ENCODE peak calls at places on chromosomes 1 and 21, in four cellular contexts. O is tibial artery, J is pancreas, X is body of pancreas. D is an unnamed sample.

GRCh38 chr1:40078512-40079333 is 18.3 kb downstream of the PPT1 start:
- DNase-seq in X (peak), O (no peak), J (peak), D (no peak)

GRCh38 chr1:63920154-63921117 is 146.6 kb downstream of the ROR1 start:
- DNase-seq in X (no peak), O (no peak), J (no peak), D (no peak)

GRCh38 chr1:171142081-171142450 is 43.0 kb upstream of the FMO2 start:
- DNase-seq in O (peak), X (peak), J (no peak), D (peak)

GRCh38 chr21:27688773-27689172 is 721.9 kb upstream of the ADAMTS5 start:
- DNase-seq in O (no peak), X (no peak), J (no peak), D (no peak)

GRCh38 chr1:212635141-212635601 is 26.6 kb downstream of the ATF3 start:
- DNase-seq in O (no peak), J (no peak), X (no peak), D (no peak)

GRCh38 chr1:224615861-224616760 is at the start of gene CNIH3:
- DNase-seq in O (no peak), X (peak), J (peak), D (no peak)

GRCh38 chr21:45866473-45867010 is 115.0 kb upstream of the COL6A1 start:
- DNase-seq in X (no peak), J (no peak), O (no peak), D (no peak)

GRCh38 chr1:157154940-157155514 is 16.8 kb upstream of the ETV3 start:
- DNase-seq in X (peak), O (peak), J (peak), D (no peak)

GRCh38 chr1:200749090-200749489 is 10.4 kb downstream of the CAMSAP2 start:
- DNase-seq in X (no peak), J (no peak), O (no peak), D (no peak)

GRCh38 chr1:117568999-117569398 is 36.8 kb upstream of the TENT5C start:
- DNase-seq in O (no peak), J (no peak), X (no peak), D (no peak)

GRCh38 chr1:224058303-224058702 is 55.6 kb upstream of the FBXO28 start:
- DNase-seq in J (no peak), X (no peak), O (no peak), D (no peak)

GRCh38 chr1:101960164-101960563 is 36.6 kb downstream of the OLFM3 start:
- DNase-seq in J (no peak), X (no peak), O (no peak), D (no peak)

GRCh38 chr21:18430341-18430740 is 26.8 kb upstream of the TMPRSS15 start:
- DNase-seq in X (no peak), O (no peak), J (no peak), D (no peak)

GRCh38 chr1:24481098-24481497 is 21.5 kb upstream of the RCAN3 start:
- DNase-seq in O (no peak), J (no peak), X (peak), D (no peak)

GRCh38 chr21:34074283-34075098 is 1.1 kb downstream of the MRPS6 start:
- DNase-seq in X (no peak), O (no peak), J (no peak), D (no peak)

GRCh38 chr1:101996830-101997485 is at the start of gene OLFM3:
- DNase-seq in J (no peak), X (peak), O (no peak), D (no peak)

GRCh38 chr1:154499446-154499845 is 2.6 kb upstream of the TDRD10 start:
- DNase-seq in X (no peak), O (no peak), J (no peak), D (no peak)

GRCh38 chr1:6123816-6124215 is 56.3 kb downstream of the CHD5 start:
- DNase-seq in J (no peak), X (no peak), O (no peak), D (no peak)

GRCh38 chr1:109156916-109157385 is 43.0 kb downstream of the ELAPOR1 start:
- DNase-seq in O (no peak), J (peak), X (peak), D (no peak)

GRCh38 chr1:64499966-64500365 is 30.0 kb downstream of the CACHD1 start:
- DNase-seq in O (no peak), J (no peak), X (no peak), D (no peak)

GRCh38 chr1:87399264-87399663 is 70.6 kb downstream of the LMO4 start:
- DNase-seq in J (no peak), X (no peak), O (no peak), D (no peak)

GRCh38 chr1:219027161-219027673 is 146.5 kb upstream of the LYPLAL1 start:
- DNase-seq in X (no peak), J (no peak), O (no peak), D (no peak)

GRCh38 chr1:24996983-24997893 is 67.2 kb upstream of the RUNX3 start:
- DNase-seq in O (no peak), J (no peak), X (no peak), D (no peak)

GRCh38 chr1:202014915-202015676 is 4.7 kb downstream of the ELF3 start:
- DNase-seq in J (peak), O (no peak), X (peak), D (no peak)

GRCh38 chr1:10753279-10753678 is 43.2 kb downstream of the CASZ1 start:
- DNase-seq in O (no peak), J (no peak), X (no peak), D (no peak)

GRCh38 chr1:11534846-11535245 is 55.9 kb downstream of the DISP3 start:
- DNase-seq in O (no peak), X (no peak), J (no peak), D (no peak)

GRCh38 chr21:31397515-31397926 is 53.5 kb upstream of the TIAM1 start:
- DNase-seq in O (no peak), X (no peak), J (no peak), D (peak)

GRCh38 chr1:43286115-43286514 is 734 bp upstream of the C1orf210 start:
- DNase-seq in J (no peak), X (no peak), O (no peak), D (no peak)

GRCh38 chr1:58968360-58968952 is 184.6 kb upstream of the JUN start:
- DNase-seq in O (peak), J (peak), X (peak), D (no peak)

GRCh38 chr1:217272385-217272784 is 358.5 kb downstream of the GPATCH2 start:
- DNase-seq in O (no peak), J (no peak), X (no peak), D (no peak)

GRCh38 chr1:10031461-10031860 is 1.3 kb upstream of the UBE4B start:
- DNase-seq in J (no peak), O (no peak), X (no peak), D (no peak)

GRCh38 chr1:6873298-6874015 is 88.2 kb downstream of the CAMTA1 start:
- DNase-seq in X (no peak), J (no peak), O (no peak), D (no peak)

GRCh38 chr1:6965914-6966241 is 180.6 kb downstream of the CAMTA1 start:
- DNase-seq in J (no peak), X (no peak), O (no peak), D (no peak)

GRCh38 chr1:34744851-34745250 is 10.0 kb upstream of the GJB5 start:
- DNase-seq in O (peak), X (no peak), J (no peak), D (no peak)

GRCh38 chr1:115977481-115978258 is 1.4 kb downstream of the SLC22A15 start:
- DNase-seq in J (no peak), O (no peak), X (peak), D (no peak)
- H3K4me3 ChIP-seq in J (no peak), O (peak), X (no peak), D (peak)

DNA sequence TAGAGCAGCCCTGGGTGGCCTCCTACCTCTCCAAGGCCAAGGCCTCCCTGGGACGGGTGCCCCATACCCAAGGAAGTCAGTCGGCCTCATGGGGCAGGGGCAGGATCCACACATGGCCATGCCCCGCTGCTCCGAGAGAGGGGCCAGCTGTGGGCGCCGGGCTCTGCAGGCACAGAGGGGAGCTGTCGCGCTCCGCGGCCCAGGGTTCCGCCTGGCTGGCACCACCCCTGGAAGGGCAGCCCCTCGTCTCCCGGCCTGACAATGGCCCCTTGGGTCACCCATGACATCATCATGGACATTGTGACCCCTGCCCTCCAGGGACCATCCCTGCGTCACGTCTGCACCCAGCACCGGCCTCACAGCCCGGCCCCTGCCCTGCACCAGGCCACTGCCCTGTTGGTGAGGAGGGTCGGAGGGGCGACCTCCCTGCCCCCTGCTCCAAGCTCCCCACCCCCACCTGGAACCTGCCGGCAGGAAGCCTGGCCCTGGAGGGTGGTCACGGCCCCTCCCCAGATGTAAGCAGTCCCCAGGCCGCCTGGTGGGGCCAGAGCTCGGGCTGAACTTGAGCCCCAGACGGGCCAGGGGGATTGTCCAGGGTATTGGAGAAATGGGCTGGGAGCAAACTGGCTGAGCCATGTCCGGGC is 5.8 kb downstream of the TTLL10 start:
- DNase-seq in O (no peak), J (peak), X (no peak), D (no peak)
- H3K27ac ChIP-seq in O (no peak), J (no peak), X (no peak), D (no peak)

GRCh38 chr1:238944028-238944427 is 442.3 kb upstream of the CHRM3 start:
- DNase-seq in O (no peak), X (no peak), J (no peak), D (no peak)
- TF ChIP-seq CTCF in O (no peak), X (no peak), J (no peak), D (no peak)

GRCh38 chr1:246591504-246591903 is 25.2 kb downstream of the CNST start:
- DNase-seq in J (no peak), X (no peak), O (no peak), D (no peak)

GRCh38 chr1:246595146-246595545 is 28.9 kb downstream of the CNST start:
- DNase-seq in J (no peak), X (no peak), O (no peak), D (no peak)

GRCh38 chr1:246591047-246591446 is 24.8 kb downstream of the CNST start:
- DNase-seq in O (no peak), J (no peak), X (no peak), D (no peak)

GRCh38 chr1:246592695-246593094 is 26.4 kb downstream of the CNST start:
- DNase-seq in X (no peak), O (no peak), J (no peak), D (no peak)

DNA sequence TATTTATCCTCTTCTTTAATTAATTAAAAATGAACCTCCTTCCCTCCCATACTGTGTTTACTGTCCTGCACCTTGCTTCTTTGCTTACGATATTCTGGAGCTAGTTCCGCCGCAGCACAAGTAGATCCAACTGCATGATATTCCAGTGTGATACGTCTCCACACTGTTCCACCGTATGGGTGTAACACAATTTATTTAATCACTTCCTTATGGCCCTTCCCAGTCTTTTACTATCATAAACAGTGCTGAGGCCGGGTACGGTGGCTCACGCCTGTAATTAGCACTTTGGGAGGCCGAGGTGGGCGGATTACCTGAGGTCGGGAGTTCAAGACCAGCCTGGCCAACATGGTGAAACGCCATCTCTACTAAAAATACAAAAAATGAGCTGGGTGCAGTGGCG is 25.7 kb downstream of the CNST start:
- DNase-seq in J (no peak), O (no peak), X (no peak), D (no peak)
- H3K4me3 ChIP-seq in J (no peak), O (no peak), X (no peak), D (no peak)

GRCh38 chr1:27149714-27150113 is 5.2 kb downstream of the SLC9A1 start:
- DNase-seq in J (no peak), O (no peak), X (no peak), D (no peak)

GRCh38 chr1:27147842-27148518 is 6.9 kb downstream of the SLC9A1 start:
- DNase-seq in J (no peak), X (no peak), O (no peak), D (no peak)

GRCh38 chr1:27150183-27150582 is 4.7 kb downstream of the SLC9A1 start:
- DNase-seq in J (no peak), O (no peak), X (no peak), D (no peak)

GRCh38 chr1:27149084-27149483 is 5.8 kb downstream of the SLC9A1 start:
- DNase-seq in X (no peak), O (no peak), J (no peak), D (no peak)

DNA sequence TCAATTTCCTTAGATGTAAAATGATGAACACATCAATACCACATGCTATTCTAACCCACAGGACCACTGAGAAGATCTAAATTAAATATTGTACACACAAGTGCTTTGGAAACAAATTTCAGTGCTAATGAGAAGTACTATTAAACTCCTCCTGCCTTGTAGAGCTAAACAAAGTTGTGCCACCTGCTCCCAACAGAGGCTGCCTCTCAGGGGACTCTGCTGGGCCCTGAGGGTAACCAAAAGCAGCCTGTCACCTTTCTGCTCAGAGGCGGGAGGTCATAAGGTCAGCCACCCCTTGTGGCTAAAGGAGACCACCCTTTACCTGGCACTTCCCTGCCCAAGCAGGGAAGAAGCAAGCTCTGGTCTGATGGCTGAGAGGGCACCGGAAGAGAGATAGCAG is 6.3 kb downstream of the SLC9A1 start:
- DNase-seq in O (no peak), X (no peak), J (no peak), D (no peak)
- H3K27ac ChIP-seq in O (no peak), X (no peak), J (no peak), D (no peak)